ENCODE peak calls at places on chromosomes 5 and 9, in four cellular contexts. Y is hepatocyte, P is NCI-H226, K is caudate nucleus. G is an unnamed sample.

GRCh38 chr5:27472875-27473274 is 434.5 kb upstream of the CDH9 start:
- DNase-seq in Y (no peak), P (no peak), K (no peak), G (no peak)

GRCh38 chr5:6389946-6390530 is 11.7 kb upstream of the MED10 start:
- DNase-seq in Y (no peak), K (no peak), P (no peak), G (no peak)

GRCh38 chr9:121558423-121558950 is 58.8 kb upstream of the GGTA1 start:
- DNase-seq in Y (no peak), P (no peak), K (no peak), G (no peak)

GRCh38 chr9:123358181-123358894 is 2.3 kb downstream of the CRB2 start:
- DNase-seq in P (no peak), K (peak), Y (no peak), G (no peak)

GRCh38 chr9:36935332-36935731 is 98.7 kb downstream of the PAX5 start:
- DNase-seq in P (no peak), Y (no peak), K (no peak), G (no peak)

GRCh38 chr5:9265391-9266287 is 280.2 kb downstream of the SEMA5A start:
- DNase-seq in Y (peak), K (no peak), P (peak), G (no peak)

GRCh38 chr9:36486933-36487481 is 85.7 kb upstream of the MELK start:
- DNase-seq in P (no peak), Y (peak), K (peak), G (no peak)

GRCh38 chr5:160185954-160186353 is 43.4 kb upstream of the FABP6 start:
- DNase-seq in Y (no peak), P (no peak), K (no peak), G (no peak)

GRCh38 chr5:10489810-10490426 is 48.2 kb downstream of the ROPN1L start:
- DNase-seq in P (no peak), Y (no peak), K (no peak), G (peak)

GRCh38 chr5:87499478-87500410 is 87.0 kb upstream of the CCNH start:
- DNase-seq in K (no peak), P (no peak), Y (no peak), G (no peak)

GRCh38 chr5:179618923-179619554 is 4.4 kb downstream of the HNRNPH1 start:
- DNase-seq in K (no peak), P (no peak), Y (no peak), G (no peak)

GRCh38 chr5:56816546-56817081 is 1.3 kb downstream of the MAP3K1 start:
- DNase-seq in K (peak), Y (peak), P (peak), G (peak)

GRCh38 chr5:146520731-146521130 is 4.7 kb upstream of the GPR151 start:
- DNase-seq in P (no peak), Y (peak), K (no peak), G (no peak)

GRCh38 chr5:121757753-121758152 is 93.9 kb upstream of the FTMT start:
- DNase-seq in K (no peak), P (no peak), Y (no peak), G (no peak)

GRCh38 chr9:98081477-98082219 is 25.1 kb downstream of the NANS start:
- DNase-seq in P (peak), Y (peak), K (no peak), G (no peak)

GRCh38 chr5:11082546-11082945 is 321.5 kb upstream of the DAP start:
- DNase-seq in Y (no peak), K (no peak), P (no peak), G (no peak)

GRCh38 chr5:92641031-92641962 is 939.7 kb downstream of the NR2F1-AS1 start:
- DNase-seq in Y (peak), P (peak), K (no peak), G (peak)

GRCh38 chr5:140221697-140222223 is 46.8 kb downstream of the CYSTM1 start:
- DNase-seq in Y (no peak), P (peak), K (no peak), G (no peak)

GRCh38 chr5:174464504-174465165 is 259.7 kb upstream of the MSX2 start:
- DNase-seq in K (no peak), Y (no peak), P (no peak), G (no peak)

GRCh38 chr9:6962164-6962563 is 204.4 kb downstream of the KDM4C start:
- DNase-seq in K (no peak), P (no peak), Y (no peak), G (no peak)

GRCh38 chr5:159737263-159737662 is 179.0 kb upstream of the ADRA1B start:
- DNase-seq in P (no peak), K (no peak), Y (no peak), G (no peak)

GRCh38 chr5:157562111-157562581 is 13.4 kb downstream of the ADAM19 start:
- DNase-seq in P (no peak), Y (no peak), K (no peak), G (peak)

GRCh38 chr5:115461506-115462290 is 82.9 kb downstream of the FEM1C start:
- DNase-seq in P (peak), Y (no peak), K (no peak), G (no peak)

GRCh38 chr9:71608021-71608420 is 160.3 kb downstream of the CEMIP2 start:
- DNase-seq in K (no peak), Y (no peak), P (no peak), G (no peak)

GRCh38 chr5:36607114-36607561 is 732 bp downstream of the SLC1A3 start:
- DNase-seq in Y (peak), P (peak), K (peak), G (peak)

GRCh38 chr5:120960510-120960909 is 496.4 kb downstream of the PRR16 start:
- DNase-seq in P (no peak), K (no peak), Y (no peak), G (no peak)

GRCh38 chr9:131666029-131666428 is 73.8 kb downstream of the RAPGEF1 start:
- DNase-seq in K (no peak), Y (no peak), P (no peak), G (no peak)

GRCh38 chr5:54455413-54456157 is at the start of gene HSPB3:
- DNase-seq in Y (no peak), K (no peak), P (no peak), G (no peak)

GRCh38 chr5:175235251-175235963 is 208.6 kb downstream of the DRD1 start:
- DNase-seq in K (no peak), P (no peak), Y (peak), G (no peak)

GRCh38 chr9:77901771-77902170 is 129.8 kb downstream of the GNAQ start:
- DNase-seq in Y (no peak), K (no peak), P (no peak), G (no peak)